ENCODE peak calls at places on chromosomes 5 and 9, in six cellular contexts. X is choroid plexus epithelial cell, I is fibroblast of mammary gland, N is GM13976, D is endothelial cell, Q is fibroblast of pulmonary artery. F is an unnamed sample.

GRCh38 chr5:107213025-107213424 is 457.7 kb downstream of the EFNA5 start:
- DNase-seq in I (no peak), X (no peak), D (no peak), N (no peak), Q (no peak), F (no peak)

GRCh38 chr5:44183312-44183711 is 205.9 kb downstream of the FGF10 start:
- DNase-seq in Q (no peak), D (no peak), I (no peak), N (no peak), X (no peak), F (no peak)

GRCh38 chr5:43256261-43256966 is 56.8 kb downstream of the HMGCS1 start:
- DNase-seq in D (no peak), I (no peak), Q (no peak), N (no peak), X (no peak), F (no peak)

GRCh38 chr9:19193029-19193324 is 37.5 kb upstream of the DENND4C start:
- DNase-seq in D (no peak), X (no peak), I (no peak), N (no peak), Q (no peak), F (no peak)

GRCh38 chr9:90024823-90025222 is 420.0 kb downstream of the GADD45G start:
- DNase-seq in I (no peak), X (no peak), D (no peak), N (no peak), Q (no peak), F (no peak)

GRCh38 chr5:149667827-149668122 is 62.3 kb upstream of the PPARGC1B start:
- DNase-seq in Q (no peak), D (no peak), I (no peak), X (no peak), N (no peak), F (no peak)

GRCh38 chr5:73446631-73447233 is 1.8 kb downstream of the FOXD1 start:
- DNase-seq in Q (no peak), D (no peak), I (no peak), X (no peak), N (no peak), F (no peak)

GRCh38 chr9:2151171-2151570 is 136.0 kb downstream of the SMARCA2 start:
- DNase-seq in I (no peak), X (no peak), N (no peak), Q (no peak), D (no peak), F (no peak)

GRCh38 chr9:136744747-136745146 is 2.0 kb upstream of the LCN10 start:
- DNase-seq in Q (no peak), I (no peak), N (no peak), D (no peak), X (no peak), F (no peak)

GRCh38 chr5:139575313-139575646 is 14.1 kb downstream of the UBE2D2 start:
- DNase-seq in Q (no peak), X (no peak), I (no peak), D (no peak), N (no peak), F (no peak)
- TF ChIP-seq CTCF in Q (no peak), X (no peak), I (no peak), D (no peak), N (no peak), F (no peak)

GRCh38 chr5:78294250-78295034 is at the start of gene AP3B1:
- DNase-seq in X (peak), D (peak), Q (peak), I (peak), N (peak), F (peak)

GRCh38 chr5:78293856-78294249 is 645 bp downstream of the AP3B1 start:
- DNase-seq in Q (no peak), D (no peak), X (peak), I (no peak), N (peak), F (no peak)

GRCh38 chr5:78291687-78292086 is 2.8 kb downstream of the AP3B1 start:
- DNase-seq in I (no peak), N (no peak), D (no peak), X (no peak), Q (no peak), F (no peak)

GRCh38 chr5:78300464-78301045 is 6.1 kb upstream of the AP3B1 start:
- DNase-seq in I (peak), Q (peak), N (no peak), D (no peak), X (peak), F (peak)

GRCh38 chr5:78295035-78295961 is 800 bp upstream of the AP3B1 start:
- DNase-seq in D (peak), X (no peak), Q (no peak), I (no peak), N (peak), F (no peak)
- TF ChIP-seq CTCF in D (peak), X (peak), Q (peak), I (peak), N (peak), F (peak)

DNA sequence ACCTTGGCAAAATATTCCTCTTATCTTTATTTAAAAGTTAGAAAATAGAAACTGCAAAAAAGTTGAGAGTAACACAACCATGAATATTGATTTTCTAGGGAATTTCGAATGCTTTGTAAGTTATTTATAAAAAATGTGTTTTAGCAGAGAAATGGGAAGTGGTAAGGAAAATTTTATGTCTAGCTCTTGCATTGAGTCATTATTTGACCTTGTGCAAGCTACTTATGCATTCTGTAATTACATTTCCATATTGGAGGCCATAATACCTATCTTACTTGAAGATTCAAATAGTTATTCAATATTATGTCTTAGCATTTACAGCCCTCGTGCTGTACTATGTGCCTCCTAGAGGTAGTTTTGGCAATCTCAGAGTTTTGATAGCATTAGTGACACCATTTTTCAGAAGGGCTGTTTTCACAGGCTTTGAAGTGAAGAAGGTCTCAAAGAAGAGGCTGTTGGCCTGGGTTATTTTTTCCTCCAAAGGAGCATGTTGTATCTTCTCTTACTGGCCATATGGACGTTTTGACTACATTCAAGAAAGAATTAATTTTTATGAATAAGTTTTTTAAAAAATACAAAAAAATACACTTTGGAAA is 7.4 kb upstream of the DAP start:
- DNase-seq in N (no peak), X (no peak), D (no peak), I (no peak), Q (no peak), F (no peak)
- TF ChIP-seq CTCF in N (no peak), X (no peak), D (no peak), I (no peak), Q (no peak), F (no peak)

GRCh38 chr9:96022445-96023031 is 147.0 kb downstream of the ERCC6L2 start:
- DNase-seq in I (no peak), Q (no peak), X (no peak), N (peak), D (peak), F (no peak)
- TF ChIP-seq CTCF in I (no peak), Q (no peak), X (no peak), N (no peak), D (no peak), F (no peak)

GRCh38 chr5:7078901-7079300 is 317.0 kb upstream of the ADCY2 start:
- DNase-seq in Q (no peak), X (no peak), I (no peak), D (peak), N (no peak), F (no peak)
- TF ChIP-seq CTCF in Q (no peak), X (no peak), I (no peak), D (no peak), N (no peak), F (no peak)

DNA sequence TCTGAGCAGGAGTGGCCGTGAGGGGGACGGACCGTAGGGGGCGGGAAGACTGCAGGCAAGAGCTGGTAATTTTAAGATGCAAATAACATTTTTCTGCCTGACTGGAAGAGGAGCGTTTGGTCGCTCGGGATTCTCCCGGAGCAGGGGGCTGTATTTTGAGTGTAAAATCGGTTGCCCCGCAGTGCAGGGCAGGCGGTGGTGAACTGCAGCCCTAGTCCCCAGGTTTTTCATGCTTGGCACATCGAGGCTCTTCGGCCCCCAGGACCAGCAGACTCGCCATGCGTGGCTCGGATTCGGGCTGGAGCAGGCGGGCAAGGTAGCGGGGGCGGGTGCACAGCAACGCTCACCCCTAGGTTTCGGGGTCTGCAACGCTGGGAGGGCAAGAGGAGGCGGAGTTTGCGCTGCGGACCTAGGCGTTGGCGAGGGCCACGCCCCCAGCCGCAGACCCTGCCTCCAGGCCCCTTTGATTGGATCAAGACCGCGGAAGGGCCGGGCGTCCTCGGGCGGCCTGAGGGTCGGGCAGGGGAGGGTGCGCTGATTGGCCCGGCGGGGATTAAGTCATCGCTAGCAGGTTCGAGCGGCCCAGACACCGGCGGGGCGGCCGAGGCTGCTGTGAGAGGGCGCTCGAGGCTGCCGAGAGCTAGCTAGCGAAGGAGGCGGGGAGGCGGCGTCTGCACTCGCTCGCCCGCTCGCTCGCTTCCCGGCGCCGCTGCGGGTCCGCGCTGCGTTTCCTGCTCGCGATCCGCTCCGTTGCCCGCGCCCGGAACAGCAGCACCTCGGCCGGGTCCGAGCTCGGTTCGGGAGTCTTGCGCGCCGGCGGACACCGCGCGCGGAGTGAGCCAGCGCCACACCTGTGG is at the start of gene ARHGAP26:
- DNase-seq in X (peak), D (peak), N (peak), I (peak), Q (peak), F (peak)
- TF ChIP-seq CTCF in X (peak), D (no peak), N (peak), I (no peak), Q (peak), F (peak)

DNA sequence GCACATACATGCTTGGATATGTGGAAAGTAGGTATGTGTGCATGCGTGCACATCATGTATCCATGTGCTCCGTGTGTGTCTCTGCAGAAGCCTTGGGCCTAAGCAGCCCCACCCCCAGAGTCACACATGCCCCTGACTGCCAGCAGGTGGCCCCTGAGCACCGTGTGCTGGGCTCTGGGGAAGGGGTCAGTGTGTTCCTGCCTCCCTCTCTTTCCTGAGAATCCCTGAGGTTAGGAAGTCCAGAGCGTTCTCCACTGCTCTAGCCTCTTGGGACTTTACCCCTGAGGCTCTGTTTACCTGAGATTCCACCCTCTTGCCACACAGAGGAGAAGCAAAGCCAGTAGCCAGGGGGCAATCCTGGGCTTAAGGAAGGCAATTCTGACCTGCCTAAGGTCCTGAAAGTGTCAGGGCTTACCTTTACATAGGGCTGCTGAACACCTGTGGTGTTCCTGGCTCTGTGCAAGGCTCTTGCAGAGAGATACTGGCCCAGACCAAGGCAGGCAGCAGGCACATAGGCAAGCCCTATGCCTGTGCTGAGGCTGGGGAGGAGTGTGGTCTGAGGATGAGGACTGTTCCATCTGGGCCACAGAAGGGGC is 207.3 kb downstream of the TMEM38B start:
- DNase-seq in X (peak), N (peak), D (peak), I (peak), Q (peak), F (peak)
- TF ChIP-seq CTCF in X (peak), N (peak), D (peak), I (peak), Q (peak), F (peak)

DNA sequence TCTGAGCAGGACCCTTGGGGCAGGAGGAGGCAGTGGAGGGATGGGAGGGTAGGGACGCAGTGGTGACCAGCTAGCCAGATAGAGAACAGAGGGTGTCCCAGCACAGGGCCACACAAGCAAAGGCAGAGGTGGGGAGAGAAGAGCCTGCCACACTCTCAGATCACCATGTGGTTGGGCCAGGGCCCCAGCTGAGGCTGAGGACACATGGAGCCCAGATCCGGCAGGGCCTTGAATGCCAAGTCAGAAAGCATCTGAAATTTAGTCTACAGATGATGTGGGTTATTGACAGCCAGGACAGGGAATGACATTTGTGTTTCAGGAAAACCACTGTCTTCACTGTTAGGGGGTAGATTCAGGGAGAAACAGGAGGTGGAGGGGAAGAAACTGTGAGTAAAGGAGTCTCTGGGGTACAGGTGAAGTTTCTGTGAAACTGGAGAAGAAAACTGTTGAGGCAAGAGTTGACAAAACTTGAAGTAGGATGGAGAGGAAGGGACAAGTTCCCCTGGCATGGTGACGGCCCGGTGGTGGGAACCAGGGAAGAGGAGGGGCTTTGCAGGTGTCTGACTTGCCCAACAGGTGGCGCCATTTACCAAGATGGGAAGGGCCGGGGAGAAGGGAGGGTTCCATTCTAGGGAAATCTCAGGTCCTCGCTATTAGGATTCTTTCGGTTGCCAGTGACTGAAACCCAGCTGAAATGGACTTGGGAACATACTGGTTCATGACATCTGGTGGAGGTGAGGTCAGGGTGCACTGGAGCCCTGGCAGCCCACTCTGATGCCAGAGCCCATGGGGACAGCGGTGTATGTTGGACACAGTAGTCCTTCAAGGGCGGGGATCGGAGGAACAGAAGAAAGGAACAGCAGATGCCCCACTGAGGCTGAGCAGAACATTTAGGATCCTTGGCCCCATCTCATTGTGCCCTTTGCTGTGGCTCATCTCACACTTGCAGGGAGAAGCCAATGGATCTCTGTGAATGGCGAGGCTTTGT is 100.1 kb downstream of the KCNIP1 start:
- DNase-seq in D (peak), Q (peak), N (peak), I (peak), X (peak), F (peak)
- TF ChIP-seq CTCF in D (peak), Q (peak), N (peak), I (peak), X (peak), F (peak)

GRCh38 chr5:139657363-139658321 is 9.5 kb downstream of the CXXC5 start:
- DNase-seq in D (no peak), I (peak), X (no peak), N (no peak), Q (no peak), F (no peak)
- TF ChIP-seq CTCF in D (no peak), I (no peak), X (no peak), N (no peak), Q (no peak), F (no peak)

DNA sequence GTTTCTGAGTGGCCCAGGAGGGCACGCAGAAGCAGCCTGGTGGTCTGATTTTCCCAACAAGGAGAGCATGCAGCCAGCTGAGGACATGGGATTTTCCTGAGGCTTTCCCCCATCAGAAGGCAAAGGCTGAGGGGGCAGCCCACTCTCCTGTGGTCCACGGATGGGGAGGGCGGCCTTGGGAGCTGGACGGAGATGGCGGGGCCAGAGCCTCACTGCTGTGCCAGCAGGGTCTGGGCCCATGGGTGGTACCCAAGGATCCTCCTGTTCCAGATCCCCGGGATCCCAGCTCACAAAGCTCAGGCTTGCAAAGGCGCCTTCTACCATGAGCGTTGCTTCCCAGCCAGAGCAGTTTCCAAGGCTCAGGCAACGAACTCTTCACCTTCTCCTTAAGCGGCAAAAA is 39.0 kb upstream of the SLC12A7 start:
- DNase-seq in N (no peak), D (no peak), Q (no peak), X (no peak), I (no peak), F (no peak)
- TF ChIP-seq CTCF in N (no peak), D (no peak), Q (no peak), X (no peak), I (no peak), F (no peak)